ENCODE peak calls at places on chromosomes 2 and 18, in eight cellular contexts. H is PC-9, D is body of pancreas, P is transverse colon, R is spleen, C is AG04450, M is hepatocyte, E is GM12878. Q is an unnamed sample.

GRCh38 chr2:16852651-16853050 is 187.0 kb upstream of the CYRIA start:
- DNase-seq in H (no peak), D (no peak), P (no peak), R (no peak), C (no peak), M (no peak), E (no peak), Q (no peak)

GRCh38 chr2:95005726-95006125 is 19.8 kb upstream of the MAL start:
- DNase-seq in H (no peak), D (no peak), P (no peak), R (peak), C (no peak), M (no peak), E (no peak), Q (no peak)

GRCh38 chr2:111932841-111933291 is 34.5 kb downstream of the MERTK start:
- DNase-seq in H (no peak), D (no peak), P (no peak), R (no peak), C (no peak), M (no peak), E (no peak), Q (no peak)

GRCh38 chr2:37711308-37711731 is 39.9 kb upstream of the CDC42EP3 start:
- DNase-seq in H (peak), D (no peak), P (peak), R (peak), C (peak), M (peak), E (no peak), Q (peak)

GRCh38 chr2:9944330-9944758 is 7.1 kb upstream of the GRHL1 start:
- DNase-seq in H (peak), D (no peak), P (no peak), R (no peak), C (no peak), M (no peak), E (no peak), Q (no peak)

GRCh38 chr2:198042189-198042588 is 237.8 kb downstream of the PLCL1 start:
- DNase-seq in H (no peak), D (no peak), P (no peak), R (no peak), C (no peak), M (no peak), E (no peak), Q (no peak)

GRCh38 chr2:137228566-137228965 is 463.2 kb downstream of the THSD7B start:
- DNase-seq in H (no peak), D (no peak), P (no peak), R (no peak), C (no peak), M (no peak), E (no peak), Q (no peak)

GRCh38 chr2:204024503-204024902 is 87.9 kb downstream of the ICOS start:
- DNase-seq in H (no peak), D (peak), P (peak), R (no peak), C (no peak), M (peak), E (no peak), Q (no peak)

GRCh38 chr2:23050388-23050787 is 334.6 kb upstream of the KLHL29 start:
- DNase-seq in H (no peak), D (no peak), P (no peak), R (no peak), C (no peak), M (no peak), E (no peak), Q (no peak)

GRCh38 chr2:212177724-212178123 is 360.9 kb downstream of the ERBB4 start:
- DNase-seq in H (no peak), D (no peak), P (no peak), R (no peak), C (no peak), M (no peak), E (no peak), Q (no peak)

GRCh38 chr2:223576873-223577272 is 25.3 kb downstream of the SCG2 start:
- DNase-seq in H (peak), D (no peak), P (no peak), R (no peak), C (peak), M (peak), E (no peak), Q (no peak)

GRCh38 chr2:54977149-54977548 is 73.1 kb downstream of the RTN4 start:
- DNase-seq in H (no peak), D (no peak), P (no peak), R (no peak), C (no peak), M (no peak), E (peak), Q (no peak)

GRCh38 chr2:192515937-192516336 is 321.2 kb upstream of the TMEFF2 start:
- DNase-seq in H (no peak), D (no peak), P (no peak), R (no peak), C (no peak), M (no peak), E (no peak), Q (no peak)

GRCh38 chr18:41720226-41720625 is 234.8 kb upstream of the PIK3C3 start:
- DNase-seq in H (no peak), D (no peak), P (no peak), R (no peak), C (no peak), M (no peak), E (no peak), Q (no peak)

GRCh38 chr18:35376742-35377695 is at the start of gene ZNF396:
- DNase-seq in H (peak), D (peak), P (peak), R (peak), C (no peak), M (peak), E (no peak), Q (peak)

GRCh38 chr2:216118474-216118873 is 9.3 kb downstream of the XRCC5 start:
- DNase-seq in H (no peak), D (no peak), P (no peak), R (no peak), C (no peak), M (no peak), E (no peak), Q (no peak)

GRCh38 chr2:227219312-227220105 is 55.1 kb downstream of the COL4A3 start:
- DNase-seq in H (no peak), D (no peak), P (no peak), R (no peak), C (no peak), M (no peak), E (no peak), Q (no peak)

GRCh38 chr18:79923896-79924585 is 27.4 kb downstream of the SLC66A2 start:
- DNase-seq in H (no peak), D (peak), P (no peak), R (peak), C (no peak), M (no peak), E (no peak), Q (no peak)

GRCh38 chr2:96977631-96978195 is 8.7 kb downstream of the FAM178B start:
- DNase-seq in H (no peak), D (no peak), P (no peak), R (no peak), C (no peak), M (peak), E (no peak), Q (no peak)

GRCh38 chr2:120746179-120746549 is 10.5 kb downstream of the GLI2 start:
- DNase-seq in H (no peak), D (no peak), P (no peak), R (no peak), C (no peak), M (no peak), E (no peak), Q (peak)

GRCh38 chr2:28435796-28436425 is 43.3 kb downstream of the FOSL2 start:
- DNase-seq in H (no peak), D (no peak), P (peak), R (peak), C (no peak), M (no peak), E (no peak), Q (no peak)

GRCh38 chr2:126752876-126753275 is 96.9 kb downstream of the GYPC start:
- DNase-seq in H (no peak), D (no peak), P (no peak), R (no peak), C (no peak), M (no peak), E (no peak), Q (no peak)

GRCh38 chr2:219128401-219128800 is 32.2 kb downstream of the NHEJ1 start:
- DNase-seq in H (no peak), D (no peak), P (no peak), R (no peak), C (no peak), M (no peak), E (no peak), Q (no peak)

GRCh38 chr2:105915005-105915558 is 170.4 kb downstream of the NCK2 start:
- DNase-seq in H (no peak), D (no peak), P (no peak), R (no peak), C (no peak), M (no peak), E (peak), Q (no peak)

GRCh38 chr2:172894723-172895387 is 159.2 kb downstream of the RAPGEF4 start:
- DNase-seq in H (no peak), D (no peak), P (no peak), R (no peak), C (no peak), M (no peak), E (no peak), Q (no peak)

GRCh38 chr2:235418918-235419317 is 74.9 kb upstream of the AGAP1 start:
- DNase-seq in H (no peak), D (no peak), P (no peak), R (no peak), C (no peak), M (no peak), E (no peak), Q (no peak)

GRCh38 chr2:16635796-16636699 is 29.6 kb downstream of the CYRIA start:
- DNase-seq in H (no peak), D (no peak), P (no peak), R (no peak), C (no peak), M (no peak), E (no peak), Q (no peak)

GRCh38 chr18:45981852-45982251 is 14.7 kb upstream of the EPG5 start:
- DNase-seq in H (no peak), D (no peak), P (no peak), R (no peak), C (no peak), M (no peak), E (no peak), Q (no peak)

GRCh38 chr2:236021497-236022057 is 146.6 kb downstream of the GBX2 start:
- DNase-seq in H (no peak), D (no peak), P (no peak), R (no peak), C (no peak), M (no peak), E (no peak), Q (no peak)

GRCh38 chr2:20106746-20107145 is 55.3 kb upstream of the LAPTM4A start:
- DNase-seq in H (peak), D (peak), P (peak), R (no peak), C (no peak), M (peak), E (no peak), Q (peak)
- H3K4me3 ChIP-seq in H (peak), D (no peak), P (peak), R (no peak), C (peak), M (peak), E (no peak), Q (no peak)

DNA sequence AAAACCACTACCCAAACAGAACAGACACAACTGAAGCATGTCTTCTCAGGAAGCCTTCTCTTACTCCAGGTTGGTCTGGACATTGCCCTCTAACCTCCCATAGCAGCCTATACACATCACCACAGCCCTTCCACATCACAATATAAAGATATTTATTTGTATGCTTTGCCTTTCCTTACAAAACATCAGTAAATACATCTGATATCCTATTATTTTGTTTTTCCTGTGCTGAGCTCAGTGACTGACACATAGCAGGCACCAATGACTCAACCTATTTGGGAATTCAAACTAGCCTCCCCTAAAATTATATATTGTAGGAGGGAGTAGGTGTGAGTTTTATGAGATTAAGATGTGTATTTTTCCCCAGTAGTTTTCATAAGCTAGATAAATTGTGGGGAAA is 28.8 kb downstream of the SLC40A1 start:
- DNase-seq in H (no peak), D (no peak), P (no peak), R (no peak), C (no peak), M (no peak), E (no peak), Q (no peak)
- H3K27ac ChIP-seq in H (no peak), D (peak), P (peak), R (peak), C (no peak), M (peak), E (no peak), Q (no peak)

GRCh38 chr2:65382323-65382722 is 50.1 kb downstream of the SPRED2 start:
- DNase-seq in H (no peak), D (no peak), P (no peak), R (no peak), C (no peak), M (no peak), E (no peak), Q (no peak)
- TF ChIP-seq CTCF in H (no peak), D (no peak), P (no peak), R (no peak), C (no peak), M (peak), E (no peak), Q (no peak)

DNA sequence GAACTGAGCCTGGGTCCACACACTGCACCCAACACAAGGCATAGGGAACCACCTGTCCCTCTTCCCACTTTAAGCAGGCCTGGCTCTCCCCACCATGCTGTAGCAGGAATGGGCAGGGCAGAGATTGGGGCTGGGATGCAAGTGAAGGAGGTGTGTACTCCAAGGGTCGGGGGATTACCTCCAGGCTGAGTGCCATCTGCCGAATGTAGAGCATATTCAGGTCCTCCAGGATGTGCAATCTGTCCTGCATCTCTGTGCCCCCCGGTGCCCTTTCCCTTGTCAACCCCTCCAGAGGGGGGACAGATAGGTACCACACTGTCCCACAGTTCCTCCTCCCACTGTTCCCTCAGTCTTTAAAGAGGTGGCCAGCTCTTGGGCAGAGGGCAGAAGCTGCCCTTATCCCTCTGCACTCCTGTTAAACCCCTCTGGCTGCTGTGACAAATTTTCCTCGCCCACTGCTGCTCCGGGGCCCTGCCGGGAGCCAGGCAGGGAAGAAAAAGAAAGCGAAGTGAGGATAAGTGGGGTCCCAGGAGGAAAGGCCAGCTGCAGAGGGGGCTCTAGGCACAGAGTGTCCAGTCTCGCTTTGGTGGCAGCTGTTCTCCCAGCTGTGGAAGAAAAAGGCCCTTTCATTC is 2.2 kb downstream of the RTKN start:
- DNase-seq in H (no peak), D (no peak), P (no peak), R (peak), C (no peak), M (no peak), E (no peak), Q (no peak)
- H3K4me3 ChIP-seq in H (peak), D (no peak), P (peak), R (peak), C (peak), M (peak), E (peak), Q (peak)

GRCh38 chr2:194491409-194492115 is 1165.5 kb upstream of the SLC39A10 start:
- DNase-seq in H (no peak), D (no peak), P (no peak), R (no peak), C (no peak), M (no peak), E (no peak), Q (no peak)
- H3K27ac ChIP-seq in H (no peak), D (no peak), P (no peak), R (no peak), C (no peak), M (no peak), E (no peak), Q (no peak)

GRCh38 chr2:47488870-47489584 is 86.1 kb downstream of the MSH2 start:
- DNase-seq in H (peak), D (peak), P (no peak), R (no peak), C (peak), M (no peak), E (no peak), Q (no peak)
- TF ChIP-seq CTCF in H (no peak), D (no peak), P (no peak), R (no peak), C (no peak), M (no peak), E (no peak), Q (no peak)

GRCh38 chr2:179562330-179562885 is 297.8 kb upstream of the SESTD1 start:
- DNase-seq in H (no peak), D (peak), P (no peak), R (no peak), C (no peak), M (no peak), E (no peak), Q (no peak)
- H3K4me3 ChIP-seq in H (no peak), D (no peak), P (no peak), R (no peak), C (no peak), M (no peak), E (no peak), Q (no peak)

GRCh38 chr2:8395718-8396117 is 286.1 kb upstream of the ID2 start:
- DNase-seq in H (no peak), D (no peak), P (no peak), R (no peak), C (no peak), M (no peak), E (no peak), Q (no peak)

GRCh38 chr2:8393506-8393905 is 288.4 kb upstream of the ID2 start:
- DNase-seq in H (no peak), D (no peak), P (no peak), R (no peak), C (no peak), M (no peak), E (no peak), Q (no peak)

GRCh38 chr2:8392098-8392844 is 289.6 kb upstream of the ID2 start:
- DNase-seq in H (no peak), D (no peak), P (no peak), R (no peak), C (no peak), M (no peak), E (no peak), Q (no peak)

GRCh38 chr2:8394131-8394530 is 287.7 kb upstream of the ID2 start:
- DNase-seq in H (no peak), D (no peak), P (no peak), R (no peak), C (no peak), M (no peak), E (no peak), Q (no peak)

GRCh38 chr2:8394569-8395359 is 287.1 kb upstream of the ID2 start:
- DNase-seq in H (no peak), D (no peak), P (no peak), R (no peak), C (no peak), M (no peak), E (no peak), Q (no peak)
- H3K27ac ChIP-seq in H (no peak), D (no peak), P (no peak), R (no peak), C (no peak), M (no peak), E (no peak), Q (no peak)

DNA sequence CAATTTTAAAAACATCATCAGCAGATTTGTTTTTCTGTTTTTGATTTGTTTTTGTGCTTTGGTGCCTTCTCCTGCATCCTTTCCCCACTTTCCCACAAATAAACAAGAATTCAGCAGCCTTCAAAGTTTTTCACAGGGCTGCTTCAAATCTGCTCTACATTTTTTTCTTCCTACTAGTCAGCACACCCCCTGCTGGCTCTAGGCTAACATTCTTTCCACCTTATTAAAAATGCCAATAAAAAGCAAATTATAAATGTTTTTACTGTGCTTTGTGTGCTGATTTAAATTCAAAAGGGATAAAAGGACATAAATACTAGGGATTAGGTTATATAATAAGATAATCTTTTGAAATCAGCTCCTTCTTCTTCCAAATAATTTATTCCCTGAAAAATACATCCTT is 6.2 kb upstream of the CNTNAP5 start:
- DNase-seq in H (no peak), D (no peak), P (no peak), R (no peak), C (no peak), M (peak), E (no peak), Q (no peak)
- TF ChIP-seq CTCF in H (peak), D (no peak), P (no peak), R (no peak), C (no peak), M (peak), E (no peak), Q (no peak)

DNA sequence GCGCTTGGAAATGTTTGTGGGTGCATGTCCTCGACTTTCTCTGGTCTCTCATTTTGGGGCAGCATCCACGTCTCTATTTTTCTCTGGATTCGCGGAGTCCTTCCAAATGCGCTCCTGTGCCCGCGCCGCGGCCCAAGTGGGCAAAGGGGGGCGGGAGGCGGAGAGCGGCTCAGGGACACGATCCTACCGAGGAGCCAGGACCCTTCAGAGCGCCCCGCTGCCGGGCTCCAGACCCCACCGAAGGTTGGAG is 990 bp downstream of the EPAS1 start:
- DNase-seq in H (no peak), D (no peak), P (no peak), R (no peak), C (no peak), M (no peak), E (no peak), Q (no peak)
- H3K4me3 ChIP-seq in H (peak), D (peak), P (peak), R (peak), C (peak), M (peak), E (no peak), Q (peak)